ENCODE peak calls at places on chromosome 20, in seven cellular contexts. G is IMR-90, M is NB4, D is tibial artery, F is upper lobe of right lung, L is AG10803, V is fibroblast of lung. A is an unnamed sample.

GRCh38 chr20:60446273-60447111 is 488.3 kb downstream of the CDH26 start:
- DNase-seq in M (peak), F (no peak), D (no peak), L (peak), G (no peak), V (no peak), A (no peak)

GRCh38 chr20:17909745-17910345 is 58.7 kb downstream of the SNX5 start:
- DNase-seq in F (no peak), M (no peak), D (no peak), G (no peak), L (peak), V (no peak), A (no peak)

GRCh38 chr20:51204794-51205193 is 181.9 kb upstream of the KCNG1 start:
- DNase-seq in L (no peak), G (no peak), V (no peak), M (no peak), D (no peak), F (no peak), A (no peak)

GRCh38 chr20:31803552-31804291 is 15.4 kb upstream of the MYLK2 start:
- DNase-seq in G (no peak), V (no peak), D (no peak), F (no peak), L (no peak), M (no peak), A (no peak)

GRCh38 chr20:52484438-52484837 is 292.9 kb upstream of the ZFP64 start:
- DNase-seq in F (no peak), L (peak), D (no peak), M (no peak), V (no peak), G (peak), A (no peak)

GRCh38 chr20:11379257-11380011 is 538.3 kb upstream of the BTBD3 start:
- DNase-seq in D (no peak), V (no peak), F (no peak), L (no peak), G (no peak), M (peak), A (no peak)

GRCh38 chr20:41453006-41453950 is 86.7 kb upstream of the EMILIN3 start:
- DNase-seq in L (no peak), F (no peak), V (no peak), M (peak), G (no peak), D (no peak), A (no peak)

GRCh38 chr20:20365593-20365992 is 2.3 kb upstream of the INSM1 start:
- DNase-seq in M (no peak), L (no peak), G (no peak), F (no peak), V (no peak), D (no peak), A (no peak)

GRCh38 chr20:16824664-16825063 is 76.5 kb downstream of the OTOR start:
- DNase-seq in M (no peak), F (no peak), V (no peak), G (no peak), L (no peak), D (no peak), A (no peak)

GRCh38 chr20:53711333-53712211 is 117.9 kb upstream of the ZNF217 start:
- DNase-seq in G (no peak), V (no peak), F (no peak), L (no peak), D (no peak), M (no peak), A (no peak)

GRCh38 chr20:53706511-53707031 is 112.9 kb upstream of the ZNF217 start:
- DNase-seq in G (peak), V (peak), M (peak), L (peak), D (no peak), F (no peak), A (no peak)

GRCh38 chr20:53706008-53706481 is 112.4 kb upstream of the ZNF217 start:
- DNase-seq in V (no peak), G (peak), M (no peak), L (peak), D (no peak), F (no peak), A (no peak)

GRCh38 chr20:53708129-53708968 is 114.7 kb upstream of the ZNF217 start:
- DNase-seq in L (peak), F (no peak), M (peak), G (peak), D (no peak), V (peak), A (no peak)

DNA sequence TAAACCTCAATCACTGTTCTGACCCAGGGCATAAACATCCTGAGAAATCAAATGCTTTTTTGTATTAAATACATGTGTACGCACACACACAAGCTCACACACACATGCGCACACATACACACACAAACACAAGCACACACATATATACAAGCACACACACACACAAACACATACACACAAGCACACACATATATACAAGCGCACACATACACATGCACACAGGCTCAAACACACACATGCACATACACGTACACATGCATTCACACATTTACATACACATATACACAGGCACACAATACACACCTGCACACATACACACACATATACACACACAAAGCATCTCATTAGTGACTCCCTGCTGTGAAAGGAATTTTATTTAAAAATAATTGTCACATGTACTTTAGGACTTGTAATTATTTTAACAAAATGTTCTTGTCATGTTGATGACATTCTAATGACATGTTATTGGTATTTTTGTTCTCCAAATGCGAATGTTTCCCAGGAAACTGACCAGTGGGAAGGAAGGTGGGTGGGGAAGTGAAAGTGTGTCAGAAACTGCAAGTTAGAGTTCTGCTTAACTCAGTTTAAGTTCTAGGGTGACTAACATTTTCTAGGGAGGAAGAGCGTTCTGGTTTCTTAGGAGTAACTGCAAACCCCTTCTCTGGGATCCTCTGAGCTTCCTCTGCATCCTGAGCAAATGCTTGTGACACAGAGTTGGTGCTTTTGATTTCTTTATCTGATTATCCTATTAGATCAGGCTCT is 113.9 kb upstream of the ZNF217 start:
- DNase-seq in V (peak), L (peak), F (no peak), D (no peak), G (peak), M (peak), A (no peak)
- H3K4me3 ChIP-seq in V (no peak), L (no peak), F (no peak), D (no peak), G (no peak), M (no peak), A (no peak)

DNA sequence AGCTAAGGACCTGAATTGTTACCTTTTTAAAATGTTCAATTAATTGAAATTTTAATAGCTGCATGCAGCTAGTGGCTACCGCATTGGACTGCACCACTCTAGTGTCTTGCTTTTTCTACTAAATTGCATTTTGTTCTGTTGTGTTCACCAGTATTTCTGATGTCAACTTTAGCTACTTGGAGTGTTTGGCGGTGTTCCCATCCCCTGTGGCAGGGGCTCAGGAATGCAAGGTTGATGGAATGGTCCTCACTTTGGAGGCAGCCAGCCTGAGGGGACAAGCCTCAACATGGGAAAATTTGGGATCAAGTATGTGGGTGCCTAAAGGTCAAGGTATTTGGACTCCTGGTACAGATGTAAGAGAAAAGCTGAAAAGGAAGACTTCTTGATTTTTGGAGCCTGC is 230.1 kb upstream of the PRND start:
- DNase-seq in M (no peak), D (no peak), G (no peak), F (no peak), L (no peak), V (no peak), A (no peak)
- H3K4me3 ChIP-seq in M (no peak), D (no peak), G (no peak), F (no peak), L (no peak), V (no peak), A (no peak)

GRCh38 chr20:24950836-24951525 is 1.9 kb downstream of the CST7 start:
- DNase-seq in V (no peak), F (peak), L (peak), G (no peak), M (no peak), D (no peak), A (peak)

GRCh38 chr20:24950128-24950835 is 1.2 kb downstream of the CST7 start:
- DNase-seq in D (no peak), V (no peak), L (no peak), M (peak), F (peak), G (no peak), A (peak)

GRCh38 chr20:24953204-24953565 is 4.1 kb downstream of the CST7 start:
- DNase-seq in F (no peak), D (no peak), M (no peak), G (no peak), V (no peak), L (no peak), A (peak)

GRCh38 chr20:24952376-24953203 is 3.5 kb downstream of the CST7 start:
- DNase-seq in M (no peak), G (no peak), F (peak), V (no peak), L (no peak), D (no peak), A (peak)

DNA sequence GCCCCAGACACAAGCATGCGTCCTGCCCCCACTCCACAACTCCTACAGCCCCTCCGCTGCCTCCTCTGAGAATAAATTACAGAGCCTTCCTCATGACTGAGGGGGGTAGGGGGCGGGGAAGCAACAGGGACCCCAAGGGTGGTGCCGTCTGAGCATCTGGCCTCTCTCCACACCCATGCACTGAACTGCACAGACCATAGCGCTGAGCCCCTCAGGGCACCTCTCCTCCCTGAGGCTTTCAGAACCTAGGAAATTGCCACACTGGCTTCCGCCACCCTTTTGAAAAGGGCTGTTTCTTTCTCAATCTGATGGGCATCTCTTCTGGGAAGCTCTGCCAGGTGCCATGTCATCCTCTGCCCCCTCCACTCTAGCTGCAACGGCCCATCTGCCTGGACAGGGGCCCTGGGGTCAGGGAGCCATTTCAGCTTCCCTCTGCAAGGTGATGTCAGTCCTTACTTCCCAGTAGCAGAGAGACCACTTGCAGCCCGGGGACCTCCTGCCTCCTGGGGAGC is 2.5 kb downstream of the CST7 start:
- DNase-seq in D (no peak), G (no peak), M (peak), L (no peak), F (peak), V (no peak), A (peak)
- H3K4me3 ChIP-seq in D (no peak), G (no peak), M (peak), L (no peak), F (no peak), V (no peak), A (no peak)

GRCh38 chr20:38894091-38894847 is 31.9 kb upstream of the FAM83D start:
- DNase-seq in G (no peak), D (no peak), V (no peak), M (no peak), L (no peak), F (no peak), A (no peak)
- H3K4me3 ChIP-seq in G (no peak), D (no peak), V (no peak), M (no peak), L (no peak), F (no peak), A (peak)

DNA sequence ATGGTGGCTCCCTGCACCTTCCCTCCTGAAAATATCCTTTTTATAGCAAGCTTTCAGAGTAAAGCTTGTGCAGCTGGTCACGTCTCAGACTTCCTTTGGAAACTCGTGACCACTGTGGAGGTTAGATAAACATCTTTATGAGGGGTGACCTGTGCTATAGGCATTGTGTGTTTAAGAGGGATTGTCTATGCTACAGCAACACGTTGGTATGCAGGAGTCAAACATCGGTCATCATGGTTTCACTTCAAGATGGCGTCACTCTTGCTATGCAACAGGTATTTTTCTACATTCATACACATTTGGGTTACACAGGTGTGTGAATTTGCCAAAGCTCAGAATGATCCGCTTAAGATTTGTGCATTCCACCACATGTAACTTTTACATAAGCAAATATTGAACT is 14.6 kb upstream of the BLCAP start:
- DNase-seq in D (no peak), L (no peak), V (no peak), M (no peak), G (peak), F (no peak), A (no peak)
- H3K4me3 ChIP-seq in D (no peak), L (no peak), V (no peak), M (no peak), G (no peak), F (no peak), A (no peak)

GRCh38 chr20:34312024-34312460 is 8.9 kb upstream of the AHCY start:
- DNase-seq in V (no peak), L (no peak), D (no peak), M (no peak), G (no peak), F (no peak), A (no peak)

GRCh38 chr20:34310481-34311117 is 7.4 kb upstream of the AHCY start:
- DNase-seq in V (no peak), F (no peak), D (no peak), G (no peak), L (no peak), M (no peak), A (no peak)

GRCh38 chr20:34309691-34310090 is 6.5 kb upstream of the AHCY start:
- DNase-seq in G (no peak), F (no peak), L (no peak), M (no peak), V (no peak), D (no peak), A (no peak)

GRCh38 chr20:34312544-34313217 is 9.5 kb upstream of the AHCY start:
- DNase-seq in L (peak), G (peak), M (peak), D (peak), F (peak), V (peak), A (peak)

DNA sequence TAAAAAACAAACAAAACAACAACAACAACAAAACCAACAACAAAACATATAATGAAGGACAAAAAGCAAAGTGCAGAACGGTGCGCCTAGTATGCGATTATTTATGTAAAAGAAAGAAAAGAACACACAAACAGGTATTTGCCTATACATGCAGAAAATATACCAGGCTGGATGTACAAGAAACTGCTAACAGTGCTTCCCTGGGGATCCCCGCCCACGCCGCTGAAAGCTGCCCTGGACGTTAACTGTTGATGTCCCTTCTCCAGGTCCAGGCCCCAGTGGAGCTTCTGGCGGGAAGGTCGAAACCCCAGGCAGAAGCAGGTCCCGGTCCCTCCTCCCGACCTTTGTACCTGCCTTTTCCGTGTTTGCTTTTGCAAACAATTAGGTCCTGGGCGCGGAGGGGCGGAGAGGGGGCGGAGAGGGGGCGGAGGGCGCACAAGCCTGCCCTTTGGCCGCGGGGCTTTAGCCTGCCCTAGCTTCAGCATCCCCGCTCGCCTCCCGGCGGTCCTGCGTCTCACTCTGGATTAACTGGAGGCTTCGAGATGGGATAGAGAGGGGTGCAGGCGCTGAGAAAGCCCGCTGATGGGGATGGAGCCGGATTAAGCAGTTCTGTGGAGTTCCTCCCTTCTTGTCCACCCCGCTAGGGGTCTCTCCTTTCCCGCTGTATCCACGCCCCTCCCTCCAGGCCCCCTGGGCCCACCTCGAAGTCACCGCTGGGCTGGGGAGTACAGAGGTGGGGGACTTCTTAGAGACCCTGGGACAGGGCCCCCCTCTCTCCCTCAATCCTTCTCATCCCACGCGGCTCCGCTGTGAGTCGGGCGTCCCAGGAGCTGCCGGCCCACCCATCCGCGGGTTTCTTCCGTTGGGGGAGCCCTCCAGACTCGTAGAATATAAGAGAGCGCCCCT is 8.2 kb upstream of the AHCY start:
- DNase-seq in G (no peak), M (no peak), F (no peak), V (no peak), D (no peak), L (no peak), A (no peak)
- H3K4me3 ChIP-seq in G (no peak), M (no peak), F (no peak), V (no peak), D (no peak), L (no peak), A (peak)

GRCh38 chr20:840858-841567 is 7.5 kb downstream of the FAM110A start:
- DNase-seq in D (no peak), G (no peak), V (no peak), M (no peak), F (peak), L (no peak), A (no peak)
- H3K4me3 ChIP-seq in D (no peak), G (peak), V (peak), M (no peak), F (peak), L (peak), A (peak)

A was measured in coronary artery.